ENCODE peak calls at places on chromosomes 11 and 22, in four cellular contexts. H is naive thymus-derived CD4-positive, alpha-beta T cell; X is heart left ventricle; C is mesenchymal stem cell. I is an unnamed sample. For H3K4me1, the result is how much of the 10 kb centered on the place peaks cover.

GRCh38 chr11:2217211-2218081 is 45.8 kb upstream of the TH start:
- DNase-seq in C (no peak), X (peak), H (no peak), I (peak)

GRCh38 chr11:119773016-119773415 is 44.0 kb upstream of the NECTIN1 start:
- DNase-seq in C (no peak), H (no peak), X (no peak), I (no peak)

GRCh38 chr11:8262552-8263108 is 1.0 kb downstream of the LMO1 start:
- DNase-seq in X (peak), C (peak), H (no peak), I (no peak)

GRCh38 chr11:34461215-34461614 is 22.5 kb downstream of the CAT start:
- DNase-seq in C (no peak), H (no peak), X (no peak), I (no peak)

GRCh38 chr11:94934362-94934761 is 39.0 kb downstream of the CWC15 start:
- DNase-seq in C (peak), H (no peak), X (no peak), I (no peak)

GRCh38 chr11:93652161-93652597 is 9.3 kb upstream of the CEP295 start:
- DNase-seq in X (no peak), C (peak), H (peak), I (peak)

GRCh38 chr11:10539339-10539738 is 1.6 kb downstream of the RNF141 start:
- DNase-seq in C (no peak), X (no peak), H (no peak), I (no peak)

GRCh38 chr22:41471606-41472005 is 2.7 kb downstream of the ACO2 start:
- DNase-seq in H (no peak), C (no peak), X (no peak), I (peak)

GRCh38 chr11:26121466-26121865 is 210.5 kb upstream of the ANO3 start:
- DNase-seq in H (no peak), C (no peak), X (no peak), I (no peak)

GRCh38 chr11:68659158-68659921 is 25.0 kb upstream of the GAL start:
- DNase-seq in X (peak), C (peak), H (no peak), I (no peak)

GRCh38 chr11:73252577-73253191 is 19.5 kb upstream of the P2RY6 start:
- DNase-seq in H (peak), C (no peak), X (no peak), I (no peak)

GRCh38 chr11:77371646-77372045 is 70.2 kb upstream of the GDPD4 start:
- DNase-seq in X (no peak), H (no peak), C (no peak), I (no peak)

GRCh38 chr11:12248330-12248729 is 129.0 kb upstream of the PARVA start:
- DNase-seq in X (peak), H (no peak), C (peak), I (peak)

GRCh38 chr22:30636226-30637077 is 871 bp downstream of the SLC35E4 start:
- DNase-seq in C (peak), X (no peak), H (no peak), I (peak)

GRCh38 chr11:71331631-71332030 is 79.3 kb upstream of the SHANK2 start:
- DNase-seq in X (no peak), C (no peak), H (no peak), I (no peak)

GRCh38 chr11:57604289-57605010 is 7.0 kb downstream of the SERPING1 start:
- DNase-seq in X (no peak), C (no peak), H (no peak), I (no peak)

GRCh38 chr11:111635706-111636045 is 33.4 kb downstream of the SIK2 start:
- DNase-seq in X (no peak), C (no peak), H (no peak), I (peak)

GRCh38 chr11:116467809-116468208 is 305.0 kb downstream of the BUD13 start:
- DNase-seq in H (no peak), C (no peak), X (no peak), I (no peak)

GRCh38 chr11:86596861-86597632 is 75.4 kb downstream of the ME3 start:
- DNase-seq in C (peak), H (no peak), X (no peak), I (no peak)

GRCh38 chr22:50170453-50171318 is at the start of gene PANX2:
- DNase-seq in X (peak), C (peak), H (no peak), I (no peak)

GRCh38 chr22:18133452-18133851 is 16.5 kb upstream of the USP18 start:
- DNase-seq in X (no peak), C (no peak), H (no peak), I (no peak)

GRCh38 chr11:72222106-72222891 is 2.3 kb upstream of the INPPL1 start:
- DNase-seq in X (no peak), C (no peak), H (no peak), I (no peak)

GRCh38 chr11:28799316-28799715 is 691.1 kb downstream of the METTL15 start:
- DNase-seq in H (no peak), X (no peak), C (no peak), I (no peak)

GRCh38 chr11:12163181-12163841 is 52.9 kb downstream of the MICAL2 start:
- DNase-seq in C (peak), H (no peak), X (no peak), I (peak)

GRCh38 chr11:33634291-33634834 is 66.3 kb downstream of the C11orf91 start:
- DNase-seq in C (peak), H (no peak), X (no peak), I (no peak)

GRCh38 chr22:20407829-20408228 is 13.9 kb downstream of the ZNF74 start:
- DNase-seq in H (no peak), X (no peak), C (no peak), I (no peak)

GRCh38 chr11:16925495-16926065 is 88.6 kb downstream of the PLEKHA7 start:
- DNase-seq in H (no peak), X (peak), C (peak), I (peak)

GRCh38 chr22:26914786-26915185 is 257.4 kb downstream of the MIAT start:
- DNase-seq in C (no peak), H (no peak), X (no peak), I (no peak)

GRCh38 chr11:67248653-67249052 is 17.6 kb upstream of the GRK2 start:
- DNase-seq in X (no peak), H (no peak), C (no peak), I (no peak)

GRCh38 chr11:77039491-77040400 is 5.5 kb downstream of the B3GNT6 start:
- DNase-seq in X (no peak), C (peak), H (no peak), I (peak)

GRCh38 chr11:7651700-7652099 is 21.6 kb downstream of the CYB5R2 start:
- DNase-seq in C (no peak), H (no peak), X (no peak), I (no peak)

GRCh38 chr11:120115272-120116000 is 22.5 kb downstream of the TRIM29 start:
- DNase-seq in X (peak), C (no peak), H (no peak), I (no peak)

GRCh38 chr22:30893434-30894370 is 74.9 kb downstream of the MORC2 start:
- DNase-seq in H (no peak), C (no peak), X (peak), I (no peak)

GRCh38 chr11:75524576-75525432 is 937 bp downstream of the GDPD5 start:
- DNase-seq in X (no peak), C (no peak), H (no peak), I (no peak)

GRCh38 chr11:86196924-86197323 is 47.6 kb upstream of the EED start:
- DNase-seq in C (no peak), H (no peak), X (no peak), I (no peak)

GRCh38 chr22:37032134-37032534 is 12.6 kb downstream of the MPST start:
- DNase-seq in X (no peak), C (peak), H (no peak), I (no peak)

GRCh38 chr11:72649215-72649976 is 24.8 kb downstream of the PDE2A start:
- DNase-seq in X (no peak), H (no peak), C (no peak), I (no peak)

GRCh38 chr11:88179141-88179540 is 3.9 kb upstream of the RAB38 start:
- DNase-seq in H (no peak), C (peak), X (no peak), I (no peak)

GRCh38 chr22:41482319-41482935 is 13.5 kb downstream of the ACO2 start:
- DNase-seq in H (no peak), C (peak), X (no peak), I (no peak)

GRCh38 chr22:49721211-49721763 is 106.4 kb downstream of the BRD1 start:
- DNase-seq in X (no peak), C (no peak), H (no peak), I (no peak)

DNA sequence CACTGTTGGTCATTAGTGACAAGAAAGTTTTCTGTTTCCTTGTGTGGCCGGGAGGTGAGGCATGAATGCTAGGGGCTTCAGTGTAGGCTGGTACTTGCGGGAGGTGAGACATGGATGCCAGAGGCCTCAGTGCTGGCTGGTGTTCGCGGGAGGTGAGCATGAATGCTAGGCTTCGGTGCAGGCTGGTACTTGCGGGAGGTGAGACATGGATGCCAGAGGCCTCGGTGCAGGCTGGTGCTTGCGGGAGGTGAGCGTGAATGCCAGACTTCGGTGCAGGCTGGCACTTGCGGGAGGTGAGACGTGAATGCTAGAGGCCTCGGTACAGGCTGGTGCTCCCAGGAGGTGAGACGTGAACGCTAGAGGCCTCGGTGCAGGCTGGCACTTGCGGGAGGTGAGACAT is 48.4 kb downstream of the ANO1 start:
- DNase-seq in C (no peak), X (no peak), H (no peak), I (no peak)
- H3K4me1 ChIP-seq in C (under half), X (under half), H (under half), I (under half)

DNA sequence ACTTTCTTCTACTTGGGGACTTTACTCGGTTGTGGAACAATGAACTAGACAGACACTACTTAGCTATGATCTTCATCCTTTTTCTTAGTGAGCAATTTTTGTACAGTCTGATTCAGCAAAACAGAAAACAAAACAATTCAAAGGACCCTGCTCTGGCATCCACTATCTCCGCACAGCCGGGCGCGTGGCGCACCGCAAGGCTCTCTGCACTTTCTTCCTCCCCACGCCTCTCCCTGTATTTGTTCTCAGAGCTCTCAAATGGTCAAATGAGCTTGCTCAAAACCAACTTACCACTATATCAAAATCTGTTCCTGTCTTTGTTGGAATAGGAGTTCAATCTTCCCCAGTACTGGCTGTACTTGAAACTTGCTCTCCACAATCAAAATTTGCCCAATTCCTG is 7.4 kb downstream of the EEF1G start:
- DNase-seq in X (no peak), C (no peak), H (no peak), I (no peak)
- H3K4me1 ChIP-seq in X (under half), C (under half), H (under half), I (under half)

GRCh38 chr11:65429069-65429681 is 6.6 kb downstream of the NEAT1 start:
- DNase-seq in C (peak), X (no peak), H (no peak), I (peak)
- H3K4me1 ChIP-seq in C (under half), X (half or more), H (half or more), I (under half)

GRCh38 chr11:30503156-30503555 is 83.0 kb downstream of the MPPED2 start:
- DNase-seq in C (no peak), X (no peak), H (no peak), I (no peak)

GRCh38 chr11:30499940-30500339 is 86.2 kb downstream of the MPPED2 start:
- DNase-seq in C (no peak), H (no peak), X (no peak), I (no peak)

GRCh38 chr11:30501744-30502143 is 84.4 kb downstream of the MPPED2 start:
- DNase-seq in H (no peak), X (no peak), C (no peak), I (no peak)

DNA sequence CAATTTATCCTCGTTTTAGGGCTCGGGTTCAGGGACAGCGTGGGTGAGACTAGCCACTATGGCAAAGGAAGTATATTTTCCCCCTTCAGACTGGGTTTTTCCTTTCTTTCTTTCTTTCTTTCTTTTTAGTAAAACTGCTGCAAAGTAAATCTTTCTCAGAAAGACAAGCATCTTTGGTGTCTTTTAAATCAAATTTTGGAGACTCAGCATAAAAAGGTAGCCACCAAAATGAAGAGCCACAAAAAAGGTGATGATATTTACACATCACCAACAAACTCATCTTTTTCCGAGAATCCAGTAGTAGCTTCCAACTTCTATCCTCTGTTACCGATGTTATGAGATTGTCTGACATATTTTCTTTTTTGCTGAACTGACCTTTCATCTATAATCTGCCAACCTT is 88.6 kb downstream of the MPPED2 start:
- DNase-seq in C (no peak), X (no peak), H (no peak), I (no peak)
- H3K4me1 ChIP-seq in C (under half), X (under half), H (under half), I (under half)

GRCh38 chr11:65556470-65557279 is 1.5 kb downstream of the LTBP3 start:
- DNase-seq in X (no peak), C (no peak), H (no peak), I (no peak)
- H3K4me1 ChIP-seq in X (half or more), C (half or more), H (half or more), I (under half)

GRCh38 chr11:122155001-122155400 is 39.0 kb upstream of the BLID start:
- DNase-seq in H (no peak), C (no peak), X (no peak), I (no peak)
- H3K4me1 ChIP-seq in H (under half), C (under half), X (under half), I (under half)

GRCh38 chr11:36684840-36685800 is 87.1 kb upstream of the RAG2 start:
- DNase-seq in H (peak), X (no peak), C (no peak), I (no peak)

GRCh38 chr11:36688132-36688531 is 90.1 kb upstream of the RAG2 start:
- DNase-seq in H (no peak), X (no peak), C (no peak), I (no peak)

GRCh38 chr11:36689442-36689841 is 91.4 kb upstream of the RAG2 start:
- DNase-seq in H (no peak), X (no peak), C (no peak), I (no peak)

GRCh38 chr11:36693139-36693845 is 95.3 kb upstream of the RAG2 start:
- DNase-seq in X (no peak), H (no peak), C (no peak), I (no peak)

GRCh38 chr11:36688892-36689291 is 90.9 kb upstream of the RAG2 start:
- DNase-seq in H (no peak), X (no peak), C (no peak), I (no peak)
- H3K4me1 ChIP-seq in H (under half), X (under half), C (under half), I (under half)

GRCh38 chr11:27392715-27393114 is 29.7 kb upstream of the CCDC34 start:
- DNase-seq in X (no peak), C (peak), H (no peak), I (peak)
- H3K4me1 ChIP-seq in X (half or more), C (under half), H (under half), I (under half)

DNA sequence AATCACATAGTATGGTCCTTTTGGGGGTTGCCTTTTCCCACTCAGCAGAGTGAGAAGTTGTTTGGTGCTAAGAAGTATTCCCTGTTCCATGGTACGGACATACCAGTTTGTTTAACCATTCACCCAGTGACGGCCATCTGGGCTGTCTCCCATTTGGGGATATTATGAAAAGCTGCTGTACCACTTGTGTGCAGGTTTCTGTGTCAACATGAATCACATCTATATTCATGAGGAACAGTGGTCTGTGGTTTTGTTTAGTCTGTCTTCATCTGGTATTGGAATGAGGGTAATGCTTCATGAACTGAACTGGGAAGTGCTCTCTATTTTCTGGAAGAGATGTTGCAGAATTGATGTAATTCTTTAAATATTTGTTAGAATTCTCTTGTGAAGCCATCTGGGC is 89.5 kb downstream of the TRMU start:
- DNase-seq in X (no peak), H (no peak), C (peak), I (no peak)
- H3K4me1 ChIP-seq in X (under half), H (under half), C (under half), I (under half)